ENCODE peak calls at places on chromosome 5, in seven cellular contexts. H is trophoblast cell, Q is mesenchymal stem cell, B is neuronal stem cell, X is mesendoderm, W is IMR-90, K is H1. S is an unnamed sample.

GRCh38 chr5:112183103-112183634 is 235.9 kb downstream of the EPB41L4A start:
- DNase-seq in W (no peak), H (peak; percentile 67), K (no peak), X (peak; percentile 89), Q (no peak), B (peak; percentile 38), S (no peak)

GRCh38 chr5:178296066-178296465 is 63.5 kb upstream of the PHYKPL start:
- DNase-seq in Q (no peak), W (no peak), H (no peak), K (no peak), B (no peak), X (no peak), S (no peak)

GRCh38 chr5:154138701-154139100 is 51.8 kb upstream of the GALNT10 start:
- DNase-seq in B (no peak), X (peak; percentile 75), W (no peak), K (no peak), Q (no peak), H (no peak), S (no peak)

GRCh38 chr5:155193018-155193417 is 179.5 kb downstream of the KIF4B start:
- DNase-seq in Q (no peak), X (peak; percentile 51), H (no peak), B (no peak), K (no peak), W (no peak), S (peak; percentile 30)

GRCh38 chr5:138953370-138954256 is 78.5 kb upstream of the LRRTM2 start:
- DNase-seq in Q (peak; percentile 54), H (no peak), W (peak; percentile 54), K (no peak), X (no peak), B (no peak), S (no peak)

GRCh38 chr5:157821822-157822622 is 36.9 kb downstream of the CLINT1 start:
- DNase-seq in H (peak; percentile 7), X (no peak), K (no peak), Q (peak; percentile 54), W (peak; percentile 70), B (no peak), S (no peak)

GRCh38 chr5:146699129-146699528 is 179.4 kb downstream of the PPP2R2B start:
- DNase-seq in W (no peak), H (no peak), B (no peak), Q (no peak), K (no peak), X (no peak), S (no peak)

GRCh38 chr5:69491838-69492390 is 676 bp upstream of the OCLN start:
- DNase-seq in W (no peak), B (no peak), X (no peak), H (no peak), K (no peak), Q (no peak), S (no peak)

GRCh38 chr5:43287493-43287892 is 25.7 kb downstream of the HMGCS1 start:
- DNase-seq in Q (no peak), X (no peak), H (no peak), K (no peak), W (no peak), B (no peak), S (no peak)

GRCh38 chr5:133247881-133248642 is 196.2 kb downstream of the HSPA4 start:
- DNase-seq in W (peak; percentile 49), H (peak; percentile 48), Q (peak; percentile 68), X (peak; percentile 89), K (peak; percentile 43), B (peak; percentile 46), S (peak; percentile 84)

GRCh38 chr5:150065886-150066285 is 20.5 kb downstream of the CSF1R start:
- DNase-seq in H (no peak), Q (no peak), W (peak; percentile 15), K (no peak), X (no peak), B (no peak), S (no peak)

DNA sequence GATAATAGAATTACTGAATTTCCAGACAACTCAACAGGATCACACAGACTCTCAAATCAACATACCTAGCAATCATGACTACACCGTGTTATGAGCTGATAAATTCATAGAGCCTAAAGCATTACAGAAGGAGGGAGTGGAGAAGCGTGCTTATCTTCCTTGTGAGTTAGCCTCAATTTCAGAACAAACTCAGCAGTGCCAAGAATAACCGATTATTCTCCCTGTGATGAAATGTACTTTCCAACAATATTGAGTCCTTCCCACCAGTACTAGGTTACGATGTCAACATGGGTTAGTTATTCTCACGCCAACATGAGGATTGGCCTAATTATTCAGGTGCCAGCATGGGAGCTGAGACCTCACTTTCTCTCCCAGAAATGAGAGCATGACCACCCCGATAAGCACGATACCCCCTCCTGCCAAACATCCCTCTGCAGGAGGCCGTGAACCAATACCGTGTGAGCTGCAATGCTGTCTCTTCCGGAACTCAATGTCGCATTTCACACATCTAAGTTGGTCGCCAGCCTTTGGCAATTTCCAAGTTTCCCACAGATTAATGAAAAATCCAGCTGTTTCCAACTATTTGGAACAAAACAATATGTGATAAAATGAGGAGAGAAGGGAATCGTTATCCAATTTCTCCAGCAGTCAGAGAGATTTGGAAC is 193.7 kb downstream of the ENC1 start:
- DNase-seq in K (no peak), B (no peak), X (no peak), W (no peak), Q (no peak), H (no peak), S (no peak)
- H3K23ac ChIP-seq in K (no peak overlapping the region), B (no peak overlapping the region), X (no peak overlapping the region), W (no peak overlapping the region), Q (no peak overlapping the region), H (no peak overlapping the region), S (peak overlapping the region; percentile 40)

DNA sequence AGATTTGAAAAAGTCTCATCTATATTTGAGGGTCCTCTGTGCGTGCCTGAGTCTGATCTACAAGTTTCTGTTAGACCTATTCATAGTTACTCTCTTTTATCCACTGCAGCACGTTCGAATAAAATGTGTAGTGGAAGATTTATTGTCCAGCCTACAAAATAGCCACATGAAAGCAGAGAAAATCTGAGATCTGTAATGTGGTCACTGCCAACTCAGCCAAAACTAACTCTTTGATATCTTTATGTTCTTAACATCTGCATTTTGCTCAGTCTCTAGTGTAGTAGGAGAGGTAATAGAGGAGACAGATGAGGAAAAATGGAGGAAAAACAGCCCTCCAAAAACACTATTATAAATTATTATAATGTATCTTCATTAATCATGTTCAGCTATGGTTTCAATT is 354.0 kb downstream of the NPR3 start:
- DNase-seq in H (no peak), K (no peak), W (no peak), Q (no peak), X (no peak), B (no peak), S (no peak)
- H4K8ac ChIP-seq in H (no peak overlapping the region), K (no peak overlapping the region), W (no peak overlapping the region), Q (no peak overlapping the region), X (no peak overlapping the region), B (no peak overlapping the region), S (no peak overlapping the region)

GRCh38 chr5:160511280-160511929 is 89.8 kb downstream of the PTTG1 start:
- DNase-seq in B (no peak), H (no peak), W (no peak), X (no peak), K (no peak), Q (no peak), S (no peak)
- H3K23ac ChIP-seq in B (no peak overlapping the region), H (no peak overlapping the region), W (no peak overlapping the region), X (no peak overlapping the region), K (no peak overlapping the region), Q (no peak overlapping the region), S (no peak overlapping the region)

GRCh38 chr5:11292648-11293356 is 531.8 kb upstream of the DAP start:
- DNase-seq in H (no peak), K (no peak), X (no peak), W (no peak), Q (no peak), B (no peak), S (no peak)

GRCh38 chr5:11289733-11290132 is 528.7 kb upstream of the DAP start:
- DNase-seq in W (no peak), B (no peak), K (no peak), X (peak; percentile 35), H (no peak), Q (no peak), S (peak; percentile 34)

GRCh38 chr5:11293523-11293922 is 532.5 kb upstream of the DAP start:
- DNase-seq in Q (no peak), W (no peak), H (no peak), K (no peak), X (no peak), B (no peak), S (no peak)

DNA sequence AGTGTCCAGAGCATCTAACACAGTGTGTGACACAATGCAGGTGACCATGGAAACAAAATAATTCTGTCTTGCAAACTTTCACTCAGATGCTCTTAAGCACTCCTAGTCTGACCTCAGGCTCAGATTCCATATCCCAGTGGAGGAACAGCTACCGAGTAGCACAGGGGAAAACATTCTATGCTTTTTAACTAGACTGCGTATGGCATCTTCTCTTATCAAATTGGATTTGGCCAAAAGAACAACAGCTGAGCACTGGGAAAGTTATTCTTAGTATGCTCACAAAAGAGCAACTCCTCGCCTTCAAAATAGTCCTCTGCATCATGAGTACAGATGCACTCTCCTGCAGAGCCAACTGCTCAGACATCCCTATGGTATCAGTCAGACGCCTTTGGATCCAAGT is 528.2 kb upstream of the DAP start:
- DNase-seq in Q (no peak), B (no peak), H (peak; percentile 24), X (no peak), W (no peak), K (no peak), S (no peak)
- H4K8ac ChIP-seq in Q (no peak overlapping the region), B (no peak overlapping the region), H (no peak overlapping the region), X (no peak overlapping the region), W (no peak overlapping the region), K (no peak overlapping the region), S (no peak overlapping the region)

GRCh38 chr5:73288803-73289720 is 116.1 kb downstream of the TMEM174 start:
- DNase-seq in Q (no peak), H (no peak), W (no peak), K (no peak), B (no peak), X (no peak), S (no peak)
- H3K23ac ChIP-seq in Q (no peak overlapping the region), H (no peak overlapping the region), W (no peak overlapping the region), K (no peak overlapping the region), B (no peak overlapping the region), X (no peak overlapping the region), S (no peak overlapping the region)

GRCh38 chr5:11037941-11038340 is 276.9 kb upstream of the DAP start:
- DNase-seq in Q (no peak), X (no peak), W (no peak), B (no peak), H (no peak), K (no peak), S (no peak)
- H4K8ac ChIP-seq in Q (no peak overlapping the region), X (no peak overlapping the region), W (no peak overlapping the region), B (no peak overlapping the region), H (no peak overlapping the region), K (no peak overlapping the region), S (no peak overlapping the region)

GRCh38 chr5:84477485-84477884 is 92.8 kb upstream of the EDIL3 start:
- DNase-seq in X (no peak), H (no peak), Q (no peak), W (no peak), K (no peak), B (no peak), S (no peak)
- H3K23ac ChIP-seq in X (no peak overlapping the region), H (no peak overlapping the region), Q (no peak overlapping the region), W (no peak overlapping the region), K (no peak overlapping the region), B (no peak overlapping the region), S (no peak overlapping the region)

DNA sequence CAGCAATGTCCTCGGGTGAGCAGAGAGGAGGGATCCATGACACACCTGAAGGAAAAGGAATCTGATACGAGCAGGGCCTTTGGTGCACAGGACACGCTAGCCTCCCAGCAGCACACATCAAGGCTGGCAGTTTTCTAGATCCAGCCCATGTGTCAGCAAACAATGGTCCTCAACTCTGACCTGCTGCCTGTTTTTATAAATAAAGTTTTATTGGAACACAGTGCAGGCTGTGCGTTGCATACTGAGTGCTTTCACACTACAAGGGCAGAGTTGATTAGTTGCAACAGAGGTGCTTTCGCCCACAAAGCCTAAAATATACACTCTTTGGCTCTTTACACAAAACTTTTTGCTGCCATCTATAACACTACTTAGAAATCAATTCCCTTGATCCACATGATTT is 147.1 kb downstream of the MYO10 start:
- DNase-seq in H (no peak), Q (no peak), B (no peak), X (no peak), K (no peak), W (no peak), S (no peak)
- H4K8ac ChIP-seq in H (no peak overlapping the region), Q (no peak overlapping the region), B (no peak overlapping the region), X (no peak overlapping the region), K (no peak overlapping the region), W (no peak overlapping the region), S (no peak overlapping the region)

S was measured in H9.